ENCODE peak calls at places on chromosomes 2 and 18, in six cellular contexts. N is PC-9, F is PC-3, M is neural progenitor cell, L is GM23338, D is MM.1S. T is an unnamed sample. For H3F3A, the result is how much of the 10 kb centered on the place peaks cover.

GRCh38 chr2:9345343-9345742 is 78.0 kb downstream of the ITGB1BP1 start:
- DNase-seq in N (no peak), F (no peak), M (no peak), L (no peak), D (no peak), T (no peak)

GRCh38 chr18:49017813-49018552 is 67.2 kb upstream of the SMAD7 start:
- DNase-seq in N (no peak), F (no peak), M (no peak), L (no peak), D (no peak), T (no peak)

GRCh38 chr2:57180042-57180567 is 866.5 kb upstream of the VRK2 start:
- DNase-seq in N (no peak), F (peak), M (no peak), L (no peak), D (no peak), T (peak)

GRCh38 chr2:240344904-240345303 is 90.6 kb upstream of the GPC1 start:
- DNase-seq in N (no peak), F (no peak), M (no peak), L (no peak), D (no peak), T (no peak)

GRCh38 chr2:72925328-72925943 is 8.1 kb downstream of the EMX1 start:
- DNase-seq in N (no peak), F (no peak), M (peak), L (peak), D (no peak), T (no peak)

GRCh38 chr2:67772216-67773180 is 290.3 kb downstream of the C1D start:
- DNase-seq in N (no peak), F (no peak), M (no peak), L (no peak), D (no peak), T (peak)

GRCh38 chr2:225290723-225291400 is 108.6 kb upstream of the NYAP2 start:
- DNase-seq in N (no peak), F (no peak), M (no peak), L (no peak), D (no peak), T (no peak)

GRCh38 chr2:67394734-67395133 is 2.4 kb upstream of the ETAA1 start:
- DNase-seq in N (peak), F (peak), M (no peak), L (no peak), D (no peak), T (peak)

GRCh38 chr2:192194065-192194865 is 468 bp downstream of the TMEFF2 start:
- DNase-seq in N (no peak), F (no peak), M (no peak), L (peak), D (no peak), T (peak)

GRCh38 chr2:123808243-123808642 is 216.8 kb upstream of the CNTNAP5 start:
- DNase-seq in N (no peak), F (no peak), M (peak), L (peak), D (no peak), T (no peak)

GRCh38 chr2:201233192-201234166 is 26.9 kb upstream of the CASP8 start:
- DNase-seq in N (peak), F (peak), M (no peak), L (peak), D (peak), T (peak)

GRCh38 chr2:64625352-64626145 is 28.2 kb downstream of the SERTAD2 start:
- DNase-seq in N (no peak), F (no peak), M (peak), L (peak), D (no peak), T (no peak)

GRCh38 chr2:226798422-226799210 is 1.0 kb downstream of the IRS1 start:
- DNase-seq in N (no peak), F (peak), M (peak), L (peak), D (peak), T (peak)

GRCh38 chr2:172270278-172271079 is 156.9 kb upstream of the ITGA6 start:
- DNase-seq in N (no peak), F (no peak), M (peak), L (peak), D (no peak), T (no peak)

GRCh38 chr2:55364189-55365055 is 55.2 kb downstream of the CCDC88A start:
- DNase-seq in N (peak), F (peak), M (no peak), L (no peak), D (no peak), T (peak)

GRCh38 chr18:1296237-1296636 is 391.6 kb downstream of the ADCYAP1 start:
- DNase-seq in N (no peak), F (peak), M (no peak), L (peak), D (no peak), T (no peak)

GRCh38 chr18:46331316-46331715 is 227.1 kb downstream of the HAUS1 start:
- DNase-seq in N (no peak), F (no peak), M (no peak), L (no peak), D (no peak), T (no peak)

GRCh38 chr2:240358821-240359342 is 76.6 kb upstream of the GPC1 start:
- DNase-seq in N (no peak), F (no peak), M (no peak), L (no peak), D (no peak), T (no peak)

GRCh38 chr18:51391731-51392130 is 194.2 kb upstream of the MEX3C start:
- DNase-seq in N (no peak), F (no peak), M (peak), L (no peak), D (no peak), T (no peak)

GRCh38 chr2:227020416-227020815 is 143.6 kb downstream of the COL4A4 start:
- DNase-seq in N (no peak), F (no peak), M (no peak), L (no peak), D (no peak), T (no peak)

GRCh38 chr2:112646791-112647720 is 1.3 kb downstream of the SLC20A1 start:
- DNase-seq in N (no peak), F (peak), M (peak), L (peak), D (peak), T (peak)

GRCh38 chr2:51013870-51014526 is 17.9 kb downstream of the NRXN1 start:
- DNase-seq in N (no peak), F (no peak), M (no peak), L (no peak), D (no peak), T (no peak)

GRCh38 chr18:38009335-38009734 is 443.7 kb upstream of the CELF4 start:
- DNase-seq in N (no peak), F (no peak), M (no peak), L (no peak), D (no peak), T (no peak)

GRCh38 chr2:10414591-10414990 is 33.5 kb downstream of the ODC1 start:
- DNase-seq in N (no peak), F (no peak), M (no peak), L (no peak), D (no peak), T (no peak)

GRCh38 chr2:36677386-36677785 is 19.1 kb upstream of the VIT start:
- DNase-seq in N (no peak), F (no peak), M (no peak), L (no peak), D (peak), T (no peak)

GRCh38 chr18:9571546-9571945 is 42.8 kb downstream of the PPP4R1 start:
- DNase-seq in N (no peak), F (no peak), M (no peak), L (no peak), D (no peak), T (no peak)

GRCh38 chr18:46718501-46719341 is 38.1 kb downstream of the ST8SIA5 start:
- DNase-seq in N (no peak), F (peak), M (no peak), L (no peak), D (no peak), T (peak)

GRCh38 chr18:75132931-75133525 is 75.9 kb downstream of the PTGR3 start:
- DNase-seq in N (no peak), F (peak), M (no peak), L (no peak), D (no peak), T (no peak)

GRCh38 chr2:208072250-208072892 is 47.0 kb upstream of the PLEKHM3 start:
- DNase-seq in N (no peak), F (peak), M (peak), L (peak), D (peak), T (peak)

GRCh38 chr18:46253498-46253897 is 149.3 kb downstream of the HAUS1 start:
- DNase-seq in N (peak), F (peak), M (no peak), L (no peak), D (no peak), T (peak)

GRCh38 chr2:168529054-168529833 is 73.2 kb downstream of the CERS6 start:
- DNase-seq in N (no peak), F (peak), M (no peak), L (no peak), D (no peak), T (peak)

GRCh38 chr2:43134571-43134889 is 91.9 kb downstream of the ZFP36L2 start:
- DNase-seq in N (peak), F (no peak), M (no peak), L (no peak), D (no peak), T (no peak)
- H3F3A ChIP-seq in N (under half), F (under half), M (under half), L (under half), D (under half), T (under half)

GRCh38 chr18:23331091-23331920 is 121.8 kb upstream of the RIOK3 start:
- DNase-seq in N (peak), F (peak), M (no peak), L (peak), D (no peak), T (no peak)
- H3K4me2 ChIP-seq in N (peak), F (peak), M (no peak), L (peak), D (no peak), T (no peak)

GRCh38 chr18:57433492-57434176 is 1.5 kb upstream of the ONECUT2 start:
- DNase-seq in N (peak), F (peak), M (no peak), L (peak), D (no peak), T (peak)
- TF ChIP-seq EZH2 in N (no peak), F (no peak), M (no peak), L (peak), D (no peak), T (no peak)

GRCh38 chr2:235804676-235805075 is 310.8 kb downstream of the AGAP1 start:
- DNase-seq in N (no peak), F (no peak), M (no peak), L (no peak), D (no peak), T (no peak)

GRCh38 chr2:235808366-235808765 is 314.5 kb downstream of the AGAP1 start:
- DNase-seq in N (no peak), F (no peak), M (no peak), L (no peak), D (no peak), T (no peak)

GRCh38 chr2:235811446-235812184 is 317.8 kb downstream of the AGAP1 start:
- DNase-seq in N (no peak), F (no peak), M (no peak), L (no peak), D (no peak), T (no peak)

GRCh38 chr2:235810297-235810696 is 316.5 kb downstream of the AGAP1 start:
- DNase-seq in N (no peak), F (no peak), M (no peak), L (peak), D (no peak), T (no peak)

DNA sequence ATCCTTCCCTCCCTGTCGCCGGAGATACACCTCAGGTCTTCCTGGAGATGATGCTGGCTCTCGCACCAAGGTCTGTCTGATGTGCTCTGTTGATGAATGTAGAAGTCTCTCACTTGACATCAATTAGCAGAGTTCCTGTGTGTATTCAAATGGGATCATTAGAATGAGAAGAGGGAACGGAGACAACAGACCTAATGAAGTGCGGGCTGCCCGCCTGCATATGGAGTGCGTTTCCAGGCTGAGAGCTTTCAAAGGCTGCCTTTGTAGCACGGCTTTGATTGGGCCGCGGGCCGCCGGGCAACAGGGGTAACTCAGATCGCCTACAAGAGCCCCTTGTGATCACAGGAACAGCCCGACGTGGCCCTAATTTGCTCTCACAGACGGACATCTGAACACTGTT is 313.5 kb downstream of the AGAP1 start:
- DNase-seq in N (no peak), F (no peak), M (peak), L (peak), D (no peak), T (no peak)
- H3F3A ChIP-seq in N (under half), F (under half), M (under half), L (under half), D (under half), T (under half)

GRCh38 chr2:223834431-223834830 is 3.0 kb downstream of the AP1S3 start:
- DNase-seq in N (no peak), F (no peak), M (no peak), L (no peak), D (no peak), T (no peak)

GRCh38 chr2:223837290-223838061 is at the start of gene AP1S3:
- DNase-seq in N (peak), F (peak), M (peak), L (peak), D (peak), T (peak)

GRCh38 chr2:223841436-223842180 is 4.2 kb upstream of the AP1S3 start:
- DNase-seq in N (no peak), F (peak), M (no peak), L (no peak), D (peak), T (no peak)

GRCh38 chr2:223835701-223836532 is 1.5 kb downstream of the AP1S3 start:
- DNase-seq in N (peak), F (peak), M (no peak), L (peak), D (peak), T (no peak)
- H3K4me2 ChIP-seq in N (peak), F (peak), M (peak), L (peak), D (peak), T (no peak)

GRCh38 chr2:222671259-222672067 is at the start of gene MOGAT1:
- DNase-seq in N (no peak), F (no peak), M (peak), L (peak), D (no peak), T (peak)
- TF ChIP-seq EZH2 in N (no peak), F (no peak), M (no peak), L (no peak), D (no peak), T (no peak)

DNA sequence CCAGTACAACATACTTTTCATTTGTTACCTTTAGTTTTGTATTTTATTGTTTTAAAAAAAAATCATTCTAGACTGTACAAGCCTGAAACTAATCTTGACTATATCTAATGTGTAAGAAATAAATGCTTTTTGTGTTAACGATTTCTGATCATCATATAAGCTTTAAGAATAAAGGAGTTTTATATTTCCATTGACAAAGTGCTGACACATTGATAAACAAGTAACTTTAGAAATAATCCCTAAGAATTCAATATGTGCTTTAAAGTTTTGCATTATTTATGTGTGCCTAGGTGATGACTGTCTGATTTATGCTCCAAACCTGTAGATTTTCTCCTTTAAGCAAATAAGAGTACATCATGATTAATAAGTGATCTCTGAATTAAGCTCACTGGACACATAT is 247.2 kb upstream of the BOD1L2 start:
- DNase-seq in N (no peak), F (no peak), M (no peak), L (no peak), D (no peak), T (no peak)
- H3F3A ChIP-seq in N (under half), F (under half), M (under half), L (under half), D (under half), T (under half)

DNA sequence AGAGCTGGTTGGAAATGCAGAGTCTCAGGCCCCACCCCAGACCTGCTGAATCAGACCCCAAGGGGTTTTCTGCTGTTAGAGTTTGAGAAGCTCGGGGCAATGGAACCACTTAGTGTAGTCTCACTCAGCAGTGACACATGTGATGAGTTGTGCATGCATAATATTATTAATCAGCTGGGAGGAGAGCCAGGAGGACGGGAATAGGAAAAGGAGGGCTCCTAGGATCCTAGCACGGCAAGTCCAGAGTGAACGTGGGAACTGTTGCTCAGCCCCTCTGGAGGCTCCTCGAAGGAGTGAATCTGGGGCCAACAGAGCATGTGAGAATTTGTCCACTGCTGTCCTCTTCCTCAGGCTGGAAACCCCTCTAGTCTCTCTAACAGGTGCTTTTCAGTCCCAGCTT is 87.1 kb downstream of the HS1BP3 start:
- DNase-seq in N (no peak), F (peak), M (no peak), L (no peak), D (no peak), T (peak)
- H3K4me2 ChIP-seq in N (no peak), F (no peak), M (no peak), L (no peak), D (no peak), T (peak)

GRCh38 chr18:5891361-5892215 is 3.7 kb downstream of the TMEM200C start:
- DNase-seq in N (no peak), F (no peak), M (no peak), L (peak), D (no peak), T (no peak)

GRCh38 chr18:5890261-5890605 is 5.1 kb downstream of the TMEM200C start:
- DNase-seq in N (no peak), F (peak), M (no peak), L (peak), D (peak), T (no peak)

GRCh38 chr18:5894215-5894612 is 1.1 kb downstream of the TMEM200C start:
- DNase-seq in N (no peak), F (no peak), M (no peak), L (no peak), D (no peak), T (no peak)

GRCh38 chr18:5892772-5893431 is 2.4 kb downstream of the TMEM200C start:
- DNase-seq in N (no peak), F (no peak), M (no peak), L (no peak), D (no peak), T (no peak)

DNA sequence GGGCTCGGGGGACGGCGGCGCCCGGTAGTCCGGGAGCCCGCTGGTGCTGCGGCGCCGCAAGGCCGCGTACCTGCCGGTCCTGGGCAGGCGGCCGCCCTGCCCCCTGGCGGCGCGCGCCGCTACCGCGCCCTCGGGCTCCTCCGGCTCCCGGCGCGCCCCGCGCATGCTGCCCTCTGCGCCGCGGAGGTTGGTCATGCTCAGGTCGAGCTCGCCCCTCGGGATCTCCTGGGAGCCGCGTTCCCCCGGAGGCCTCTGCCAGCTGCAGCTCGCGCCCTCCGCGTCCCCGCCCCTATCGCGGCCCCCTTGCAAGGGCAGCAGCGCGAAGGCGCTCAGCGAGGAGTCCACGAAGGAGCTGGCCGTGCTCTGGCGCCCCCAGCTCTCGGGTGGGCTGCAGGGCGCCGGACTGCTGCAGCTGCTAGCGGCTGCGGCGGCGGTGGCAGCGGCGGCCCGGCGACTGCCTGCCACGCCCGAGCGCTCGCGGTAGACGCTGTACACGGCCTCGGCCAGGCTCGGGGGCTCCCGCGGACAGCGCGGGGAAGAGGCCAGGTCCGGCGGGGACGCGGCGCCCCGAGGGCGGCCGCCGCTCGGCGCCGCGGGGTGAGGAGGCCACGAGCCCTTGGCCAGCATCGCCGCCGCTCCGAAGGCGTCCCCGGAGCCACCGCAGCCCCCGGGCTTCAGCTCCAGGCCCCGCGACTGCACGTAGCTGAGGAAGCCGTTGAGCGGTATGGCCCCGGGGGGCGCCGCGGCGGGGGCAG is 4.5 kb downstream of the TMEM200C start:
- DNase-seq in N (no peak), F (peak), M (peak), L (peak), D (peak), T (no peak)
- TF ChIP-seq EZH2 in N (no peak), F (no peak), M (peak), L (no peak), D (no peak), T (no peak)